ENCODE peak calls at places on chromosomes 2 and 18, in seven cellular contexts. P, J, L, C, V, N and G are unnamed samples.

GRCh38 chr18:32891797-32892196 is 119.0 kb upstream of the KLHL14 start:
- DNase-seq in V (no peak), J (peak), N (no peak), P (no peak), C (no peak), L (no peak), G (no peak)

GRCh38 chr2:128314348-128315121 is 4.1 kb downstream of the HS6ST1 start:
- DNase-seq in J (no peak), N (no peak), P (no peak), L (no peak), C (peak), V (no peak), G (no peak)

GRCh38 chr18:79487198-79488165 is 91.8 kb downstream of the NFATC1 start:
- DNase-seq in C (peak), L (no peak), J (no peak), N (no peak), V (no peak), P (no peak), G (no peak)

GRCh38 chr2:239259173-239259572 is 141.6 kb downstream of the HDAC4 start:
- DNase-seq in P (no peak), J (no peak), V (no peak), C (no peak), L (no peak), N (no peak), G (no peak)

GRCh38 chr2:45342-46130 is 769 bp downstream of the FAM110C start:
- DNase-seq in C (no peak), J (no peak), V (no peak), P (peak), N (no peak), L (no peak), G (no peak)

GRCh38 chr2:28271914-28272240 is 120.8 kb upstream of the FOSL2 start:
- DNase-seq in P (no peak), L (no peak), J (no peak), V (no peak), N (no peak), C (no peak), G (no peak)

GRCh38 chr2:25089605-25090424 is 47.9 kb downstream of the EFR3B start:
- DNase-seq in V (no peak), P (no peak), N (no peak), J (no peak), L (no peak), C (no peak), G (no peak)

GRCh38 chr18:26827581-26827980 is 37.9 kb downstream of the AQP4 start:
- DNase-seq in N (no peak), C (no peak), P (no peak), V (no peak), L (no peak), J (no peak), G (no peak)

GRCh38 chr2:5453648-5454390 is 238.4 kb upstream of the SOX11 start:
- DNase-seq in P (no peak), J (no peak), L (peak), C (no peak), V (no peak), N (no peak), G (no peak)

GRCh38 chr2:208929489-208929864 is 494.4 kb upstream of the MAP2 start:
- DNase-seq in J (no peak), L (peak), V (no peak), N (no peak), P (no peak), C (no peak), G (no peak)

GRCh38 chr2:217806480-217806760 is 196.4 kb downstream of the TNS1 start:
- DNase-seq in J (no peak), L (no peak), P (no peak), C (no peak), V (no peak), N (no peak), G (no peak)

GRCh38 chr2:70703900-70704549 is 64.0 kb downstream of the ADD2 start:
- DNase-seq in P (no peak), C (no peak), J (no peak), L (peak), N (no peak), V (peak), G (no peak)

GRCh38 chr2:190615555-190616200 is 33.2 kb upstream of the NAB1 start:
- DNase-seq in L (no peak), C (no peak), J (no peak), N (no peak), V (no peak), P (no peak), G (no peak)